ENCODE peak calls at places on chromosomes 4 and X, in ten cellular contexts. U is cardiac fibroblast, Z is left lung, F is fibroblast of the aortic adventitia, K is IMR-90, O is AG10803, S is A549, Q is HCT116, W is BJ, D is AG04450. G is an unnamed sample.

GRCh38 chrX:120309873-120310730 is 1.2 kb downstream of the TMEM255A start:
- DNase-seq in Q (no peak), S (peak), Z (no peak), K (no peak), O (peak), F (peak), D (no peak), U (no peak), W (no peak), G (peak)

GRCh38 chrX:18719852-18720251 is 12.4 kb downstream of the PPEF1 start:
- DNase-seq in S (no peak), W (no peak), D (no peak), U (no peak), O (no peak), Z (no peak), K (no peak), Q (no peak), F (no peak), G (no peak)

GRCh38 chr4:23750125-23750524 is 139.7 kb downstream of the PPARGC1A start:
- DNase-seq in U (no peak), D (no peak), F (no peak), O (no peak), W (no peak), Q (no peak), S (no peak), K (no peak), Z (no peak), G (no peak)

GRCh38 chr4:152109585-152110509 is 349.0 kb upstream of the GATB start:
- DNase-seq in U (peak), K (peak), Q (no peak), W (no peak), Z (no peak), S (no peak), F (peak), O (no peak), D (no peak), G (peak)

GRCh38 chrX:24396236-24396929 is 35.9 kb downstream of the SUPT20HL1 start:
- DNase-seq in Z (no peak), K (peak), O (peak), Q (no peak), S (no peak), F (peak), D (no peak), W (no peak), U (peak), G (peak)

GRCh38 chrX:21374163-21374993 is at the start of gene CNKSR2:
- DNase-seq in S (peak), F (peak), Z (peak), W (no peak), O (no peak), K (peak), Q (no peak), U (peak), D (no peak), G (peak)

GRCh38 chr4:152967942-152968341 is 31.8 kb downstream of the FHDC1 start:
- DNase-seq in W (no peak), O (no peak), U (no peak), Z (no peak), S (no peak), F (no peak), K (no peak), D (no peak), Q (no peak), G (no peak)

GRCh38 chrX:138255373-138255772 is 456.1 kb downstream of the FGF13 start:
- DNase-seq in U (no peak), O (no peak), S (no peak), K (no peak), Z (no peak), Q (no peak), D (no peak), F (no peak), W (no peak), G (no peak)

GRCh38 chrX:45515262-45516215 is 314.9 kb upstream of the DIPK2B start:
- DNase-seq in Q (peak), Z (peak), U (peak), D (peak), W (peak), K (peak), F (peak), O (peak), S (peak), G (peak)

GRCh38 chrX:71909956-71910355 is 689 bp upstream of the NHSL2 start:
- DNase-seq in O (peak), D (no peak), K (no peak), U (no peak), Z (no peak), Q (no peak), F (peak), S (peak), W (no peak), G (peak)
- TF ChIP-seq CTCF in O (peak), D (peak), K (no peak), U (peak), Z (no peak), Q (no peak), F (peak), S (peak), W (peak), G (no peak)

DNA sequence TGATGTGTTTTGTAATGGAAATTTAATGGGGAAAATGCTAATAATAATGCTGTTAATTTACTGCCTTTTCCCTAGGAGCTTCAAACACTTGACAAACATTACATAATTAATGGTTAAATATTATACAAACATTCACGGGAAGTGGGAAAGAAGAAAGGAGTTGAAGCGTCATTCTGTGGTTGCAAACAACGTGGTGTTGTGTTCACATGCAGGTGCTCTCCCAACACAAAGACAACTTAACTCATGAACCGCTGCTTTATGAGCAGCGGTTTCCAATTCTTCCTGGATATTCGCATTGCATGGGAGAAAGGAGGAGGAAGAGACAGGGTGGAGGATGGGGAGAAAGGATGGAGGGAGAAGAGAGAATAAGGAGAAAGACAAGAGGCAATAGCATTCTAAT is 236.7 kb upstream of the VCX start:
- DNase-seq in S (no peak), Q (no peak), Z (no peak), K (no peak), D (no peak), O (no peak), W (no peak), U (no peak), F (no peak), G (no peak)
- H3K4me3 ChIP-seq in S (no peak), Q (no peak), Z (no peak), K (no peak), D (no peak), O (no peak), W (no peak), U (no peak), F (no peak), G (no peak)

GRCh38 chr4:76585270-76585669 is 150.2 kb downstream of the SHROOM3 start:
- DNase-seq in S (no peak), K (peak), F (peak), D (no peak), Z (no peak), W (no peak), Q (no peak), U (peak), O (no peak), G (no peak)

GRCh38 chr4:76588268-76588667 is 153.2 kb downstream of the SHROOM3 start:
- DNase-seq in W (no peak), Z (no peak), S (no peak), D (no peak), Q (no peak), K (no peak), F (no peak), O (no peak), U (no peak), G (no peak)

GRCh38 chr4:76582817-76583087 is 147.7 kb downstream of the SHROOM3 start:
- DNase-seq in Q (no peak), K (no peak), S (no peak), O (no peak), F (no peak), W (no peak), U (no peak), Z (no peak), D (no peak), G (no peak)

GRCh38 chr4:76584235-76585152 is 149.5 kb downstream of the SHROOM3 start:
- DNase-seq in D (no peak), S (no peak), W (no peak), Q (no peak), O (no peak), K (no peak), Z (no peak), U (no peak), F (peak), G (no peak)

GRCh38 chr4:76585897-76586360 is 150.9 kb downstream of the SHROOM3 start:
- DNase-seq in U (peak), W (no peak), Q (peak), Z (peak), S (peak), D (no peak), K (no peak), O (no peak), F (no peak), G (no peak)
- TF ChIP-seq CTCF in U (peak), W (no peak), Q (no peak), Z (no peak), S (no peak), D (no peak), K (no peak), O (peak), F (peak), G (no peak)

GRCh38 chrX:47573334-47574095 is 8.7 kb upstream of the TIMP1 start:
- DNase-seq in Z (no peak), U (peak), W (peak), Q (no peak), S (no peak), O (peak), F (peak), K (peak), D (no peak), G (peak)
- H3K4me3 ChIP-seq in Z (no peak), U (peak), W (peak), Q (no peak), S (no peak), O (no peak), F (peak), K (no peak), D (peak), G (no peak)

G was measured in foreskin fibroblast.